ENCODE peak calls at places on chromosomes 13 and 19, in ten cellular contexts. L is NCI-H2029 treated with DMSO at 0.1 percent for 48 hours; J is brain microvascular endothelial cell; E is naive thymus-derived CD4-positive, alpha-beta T cell; P is mucosa of descending colon; K is astrocyte of the hippocampus; B is glutamatergic neuron; A is GM13976; S is NCI-H146; C is activated naive CD8-positive, alpha-beta T cell treated with anti-CD3 and anti-CD28 coated beads, Interleukin-2, amount 50 U/mL, for 24 hours. X is an unnamed sample.

GRCh38 chr19:12946092-12946845 is 607 bp downstream of the RAD23A start:
- DNase-seq in E (peak), A (peak), J (peak), S (peak), B (peak), C (peak), L (peak), K (peak), P (peak), X (no peak)

GRCh38 chr13:109756778-109757177 is 29.6 kb downstream of the IRS2 start:
- DNase-seq in L (no peak), J (no peak), E (no peak), B (no peak), A (no peak), K (no peak), S (no peak), C (no peak), P (no peak), X (no peak)

GRCh38 chr19:3117746-3118145 is 18.1 kb upstream of the GNA15 start:
- DNase-seq in K (no peak), E (no peak), L (no peak), C (no peak), P (no peak), S (no peak), B (no peak), J (no peak), A (no peak), X (no peak)

GRCh38 chr19:35529241-35530218 is 1.4 kb upstream of the SBSN start:
- DNase-seq in J (no peak), L (no peak), K (no peak), P (no peak), C (no peak), A (no peak), S (no peak), E (no peak), B (no peak), X (no peak)

GRCh38 chr13:79898202-79898826 is 417.4 kb downstream of the NDFIP2 start:
- DNase-seq in B (no peak), L (no peak), K (no peak), E (no peak), A (no peak), C (no peak), P (no peak), J (no peak), S (no peak), X (no peak)

GRCh38 chr19:7142771-7143170 is 73.3 kb downstream of the ZNF557 start:
- DNase-seq in C (no peak), E (no peak), K (no peak), S (no peak), L (no peak), A (no peak), J (no peak), B (no peak), P (no peak), X (no peak)

GRCh38 chr19:11747277-11747676 is 8.5 kb upstream of the ZNF823 start:
- DNase-seq in C (no peak), B (no peak), A (no peak), E (no peak), S (no peak), J (no peak), K (no peak), L (no peak), P (no peak), X (no peak)

GRCh38 chr19:1357695-1358094 is 26.0 kb upstream of the NDUFS7 start:
- DNase-seq in A (no peak), C (no peak), K (no peak), P (no peak), S (no peak), B (no peak), L (no peak), E (no peak), J (no peak), X (no peak)

GRCh38 chr13:29465741-29466293 is 129.7 kb downstream of the SLC7A1 start:
- DNase-seq in K (peak), E (no peak), A (no peak), L (no peak), B (no peak), P (peak), C (no peak), J (peak), S (no peak), X (no peak)

GRCh38 chr19:16951529-16951928 is 62.7 kb downstream of the F2RL3 start:
- DNase-seq in L (no peak), E (no peak), P (no peak), S (no peak), C (no peak), B (no peak), A (peak), J (no peak), K (peak), X (no peak)

GRCh38 chr19:54172764-54173699 is at the start of gene TMC4:
- DNase-seq in A (no peak), L (peak), S (peak), P (peak), E (no peak), B (no peak), C (no peak), J (no peak), K (no peak), X (no peak)

GRCh38 chr19:34088292-34088691 is 84.0 kb upstream of the LSM14A start:
- DNase-seq in E (no peak), P (no peak), K (no peak), A (no peak), L (no peak), B (no peak), C (no peak), S (no peak), J (no peak), X (no peak)

GRCh38 chr13:25840931-25841330 is 210.9 kb downstream of the SHISA2 start:
- DNase-seq in S (no peak), K (no peak), A (no peak), L (no peak), E (no peak), J (no peak), C (no peak), B (no peak), P (no peak), X (no peak)

GRCh38 chr19:51114087-51114714 is 6.0 kb upstream of the CTU1 start:
- DNase-seq in S (no peak), A (no peak), L (no peak), J (no peak), C (no peak), K (no peak), B (no peak), P (no peak), E (no peak), X (no peak)

GRCh38 chr19:16417660-16418596 is 53.8 kb downstream of the EPS15L1 start:
- DNase-seq in J (peak), C (peak), B (peak), K (peak), S (peak), A (peak), L (no peak), E (peak), P (peak), X (no peak)

GRCh38 chr13:114230575-114230974 is 4.1 kb upstream of the CDC16 start:
- DNase-seq in E (no peak), L (no peak), C (no peak), P (no peak), S (no peak), J (no peak), B (no peak), A (no peak), K (no peak), X (no peak)

GRCh38 chr13:40624338-40624737 is 42.1 kb downstream of the FOXO1 start:
- DNase-seq in B (no peak), J (peak), C (peak), L (no peak), S (no peak), K (no peak), A (no peak), P (no peak), E (no peak), X (no peak)

GRCh38 chr19:18373407-18373891 is 12.5 kb upstream of the GDF15 start:
- DNase-seq in A (no peak), C (no peak), K (no peak), P (no peak), J (no peak), L (no peak), E (no peak), S (no peak), B (no peak), X (no peak)

GRCh38 chr19:33794578-33795369 is 1.9 kb upstream of the KCTD15 start:
- DNase-seq in L (no peak), S (no peak), J (no peak), A (no peak), C (no peak), B (no peak), P (no peak), E (no peak), K (peak), X (no peak)

GRCh38 chr13:101331731-101332130 is 84.6 kb downstream of the NALCN start:
- DNase-seq in A (no peak), S (no peak), C (no peak), J (no peak), B (no peak), P (no peak), E (no peak), K (no peak), L (no peak), X (no peak)

X was measured in NCI-H187 treated with DMSO at 0.1 percent for 48 hours.